ENCODE peak calls at places on chromosome 3, in six cellular contexts. C is OCI-LY7; R is neuronal stem cell; E is CD4-positive, alpha-beta memory T cell; T is tibial artery; W is CD8-positive, alpha-beta memory T cell. I is an unnamed sample.
A peak's percentile ranks its signal among the peaks of the same experiment; 100 is the strongest.

GRCh38 chr3:165746874-165747273 is 90.3 kb downstream of the BCHE start:
- DNase-seq in T (no peak), E (no peak), C (no peak), R (no peak), W (no peak), I (no peak)

GRCh38 chr3:58422756-58423324 is 10.8 kb downstream of the PDHB start:
- DNase-seq in W (no peak), R (no peak), C (no peak), E (no peak), T (no peak), I (no peak)

GRCh38 chr3:157660847-157661246 is 157.6 kb upstream of the VEPH1 start:
- DNase-seq in E (no peak), C (no peak), W (no peak), T (no peak), R (no peak), I (no peak)

GRCh38 chr3:58010562-58010961 is 2.3 kb downstream of the FLNB start:
- DNase-seq in R (no peak), C (no peak), T (no peak), E (no peak), W (no peak), I (no peak)

GRCh38 chr3:27326211-27326948 is 42.8 kb downstream of the NEK10 start:
- DNase-seq in E (no peak), W (no peak), R (no peak), C (no peak), T (no peak), I (no peak)

GRCh38 chr3:37217098-37217849 is 42.9 kb upstream of the LRRFIP2 start:
- DNase-seq in E (no peak), W (peak; percentile 55), T (no peak), R (no peak), C (no peak), I (peak; percentile 5)

GRCh38 chr3:160755776-160756304 is at the start of gene PPM1L:
- DNase-seq in R (peak; percentile 70), E (peak; percentile 72), T (peak; percentile 77), C (peak; percentile 86), W (peak; percentile 74), I (peak; percentile 46)

GRCh38 chr3:59641169-59641914 is 591.5 kb upstream of the CFAP20DC start:
- DNase-seq in C (no peak), E (no peak), R (no peak), T (peak; percentile 83), W (no peak), I (no peak)

GRCh38 chr3:183583331-183584245 is 28.1 kb upstream of the KLHL6 start:
- DNase-seq in E (no peak), T (no peak), C (peak; percentile 58), R (no peak), W (no peak), I (no peak)

GRCh38 chr3:4409415-4409814 is 57.7 kb downstream of the SUMF1 start:
- DNase-seq in C (no peak), W (no peak), T (no peak), E (no peak), R (no peak), I (no peak)

GRCh38 chr3:112531358-112531781 is 30.4 kb downstream of the ATG3 start:
- DNase-seq in W (no peak), T (no peak), E (peak; percentile 35), R (peak; percentile 6), C (peak; percentile 61), I (no peak)

GRCh38 chr3:17494117-17494809 is 248.2 kb downstream of the TBC1D5 start:
- DNase-seq in E (no peak), T (peak; percentile 88), C (no peak), R (no peak), W (no peak), I (no peak)

GRCh38 chr3:157311633-157312365 is 124.9 kb upstream of the PTX3 start:
- DNase-seq in R (no peak), W (no peak), E (no peak), C (no peak), T (no peak), I (no peak)

GRCh38 chr3:5347486-5347885 is 160.0 kb downstream of the EDEM1 start:
- DNase-seq in E (no peak), W (no peak), R (no peak), T (no peak), C (no peak), I (no peak)

GRCh38 chr3:195057716-195058115 is 213.2 kb downstream of the XXYLT1 start:
- DNase-seq in W (peak; percentile 13), C (no peak), R (no peak), T (no peak), E (no peak), I (no peak)

GRCh38 chr3:185807455-185808068 is 17.3 kb downstream of the IGF2BP2 start:
- DNase-seq in W (no peak), R (no peak), T (no peak), E (no peak), C (no peak), I (no peak)

GRCh38 chr3:168801792-168802191 is 706.1 kb upstream of the GOLIM4 start:
- DNase-seq in T (no peak), E (no peak), W (no peak), C (no peak), R (no peak), I (no peak)

GRCh38 chr3:12993623-12994356 is 79.4 kb downstream of the IQSEC1 start:
- DNase-seq in C (no peak), W (peak; percentile 57), R (no peak), T (no peak), E (peak; percentile 22), I (no peak)

GRCh38 chr3:136750209-136750921 is 1.8 kb downstream of the STAG1 start:
- DNase-seq in E (no peak), T (no peak), C (peak; percentile 51), R (no peak), W (no peak), I (no peak)

GRCh38 chr3:171745577-171746319 is 64.5 kb downstream of the PLD1 start:
- DNase-seq in C (no peak), T (no peak), E (no peak), R (no peak), W (no peak), I (no peak)

GRCh38 chr3:186849392-186849975 is 7.0 kb downstream of the ADIPOQ start:
- DNase-seq in C (peak; percentile 85), E (peak; percentile 66), W (no peak), T (no peak), R (no peak), I (no peak)

GRCh38 chr3:87336761-87337160 is 60.4 kb upstream of the POU1F1 start:
- DNase-seq in R (no peak), C (no peak), T (no peak), E (no peak), W (no peak), I (no peak)

GRCh38 chr3:108130705-108131104 is 39.9 kb upstream of the CD47 start:
- DNase-seq in E (no peak), C (no peak), W (no peak), R (no peak), T (no peak), I (no peak)

GRCh38 chr3:177451940-177452484 is 254.7 kb upstream of the TBL1XR1 start:
- DNase-seq in R (no peak), E (no peak), C (no peak), W (no peak), T (no peak), I (no peak)

DNA sequence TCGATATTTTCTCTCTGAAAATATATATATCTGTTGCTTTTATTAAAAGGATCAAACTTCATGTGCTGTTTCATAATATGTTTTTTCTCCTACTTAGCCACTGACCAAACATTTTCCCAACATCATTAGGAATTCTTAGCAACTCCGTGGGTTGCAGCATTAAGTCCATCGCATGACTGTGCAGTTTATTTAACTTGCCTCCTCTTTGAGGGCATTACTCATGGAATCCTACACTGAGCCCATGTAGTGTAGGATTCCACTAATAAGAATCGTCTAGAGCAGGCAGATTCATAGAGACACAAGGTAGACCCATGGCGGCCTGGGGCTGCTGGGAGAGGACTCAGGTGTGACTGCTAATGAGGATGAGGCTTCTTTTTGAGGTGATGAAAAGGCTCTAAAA is 49.3 kb downstream of the CMTM6 start:
- DNase-seq in C (no peak), R (no peak), E (no peak), T (no peak), W (no peak), I (no peak)
- H3K9me3 ChIP-seq in C (no peaks in the 10 kb centered on the region), R (no peaks in the 10 kb centered on the region), E (no peaks in the 10 kb centered on the region), T (no peaks in the 10 kb centered on the region), W (no peaks in the 10 kb centered on the region), I (no peaks in the 10 kb centered on the region)

GRCh38 chr3:33658039-33658438 is 60.0 kb downstream of the CLASP2 start:
- DNase-seq in W (no peak), T (no peak), C (no peak), R (no peak), E (no peak), I (no peak)
- H3K4me3 ChIP-seq in W (no peak overlapping the region), T (peak overlapping the region; percentile 44), C (peak overlapping the region; percentile 61), R (no peak overlapping the region), E (no peak overlapping the region), I (no peak overlapping the region)

GRCh38 chr3:123841476-123842238 is 42.5 kb downstream of the MYLK start:
- DNase-seq in C (no peak), T (no peak), E (no peak), W (no peak), R (no peak), I (no peak)
- H3K9me3 ChIP-seq in C (no peaks in the 10 kb centered on the region), T (no peaks in the 10 kb centered on the region), E (no peaks in the 10 kb centered on the region), W (no peaks in the 10 kb centered on the region), R (peaks cover 3% of the 10 kb centered on the region), I (no peaks in the 10 kb centered on the region)

DNA sequence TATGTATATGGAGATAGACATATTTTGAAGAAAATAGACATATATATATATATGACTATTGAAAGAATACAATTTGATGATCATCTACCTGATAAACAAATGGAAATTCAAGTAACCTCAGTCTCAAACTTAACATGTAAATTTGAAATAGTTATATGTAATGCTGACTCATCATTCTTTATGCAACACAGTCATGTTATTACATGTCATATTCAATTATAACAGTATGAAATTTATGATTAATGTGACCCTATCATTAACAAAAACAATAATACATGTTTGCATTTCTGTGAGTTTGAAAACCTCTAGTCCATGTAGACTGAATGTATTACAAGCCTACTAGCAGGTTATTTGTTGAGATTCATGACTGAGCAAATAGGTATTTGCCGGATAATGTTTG is 204.1 kb downstream of the CADM2 start:
- DNase-seq in T (no peak), R (no peak), W (no peak), C (no peak), E (no peak), I (no peak)
- H3K4me3 ChIP-seq in T (no peak overlapping the region), R (no peak overlapping the region), W (no peak overlapping the region), C (no peak overlapping the region), E (no peak overlapping the region), I (no peak overlapping the region)

GRCh38 chr3:126849768-126850167 is 133.1 kb upstream of the PLXNA1 start:
- DNase-seq in T (no peak), C (no peak), E (no peak), R (no peak), W (no peak), I (no peak)
- H3K9me3 ChIP-seq in T (no peaks in the 10 kb centered on the region), C (no peaks in the 10 kb centered on the region), E (no peaks in the 10 kb centered on the region), R (no peaks in the 10 kb centered on the region), W (no peaks in the 10 kb centered on the region), I (no peaks in the 10 kb centered on the region)

I was measured in effector memory CD4-positive, alpha-beta T cell.